ENCODE peak calls at places on chromosome 17, in five cellular contexts. F is ovary, T is prostate gland, E is upper lobe of right lung, O is left ventricle myocardium inferior. N is an unnamed sample. For H3K27me3, the result is how much of the 10 kb centered on the place peaks cover.

GRCh38 chr17:40321502-40322416 is 12.8 kb downstream of the RARA start:
- DNase-seq in F (peak), T (no peak), E (peak), O (peak), N (peak)

GRCh38 chr17:81512984-81513668 is 527 bp upstream of the ACTG1 start:
- DNase-seq in F (peak), T (peak), E (peak), O (peak), N (peak)

GRCh38 chr17:62703776-62704380 is 76.4 kb downstream of the MRC2 start:
- DNase-seq in F (peak), T (peak), E (peak), O (peak), N (peak)

GRCh38 chr17:29368926-29369325 is 21.2 kb upstream of the TAOK1 start:
- DNase-seq in F (no peak), T (no peak), E (no peak), O (peak), N (no peak)

GRCh38 chr17:72365857-72366415 is 245.1 kb downstream of the SOX9 start:
- DNase-seq in F (no peak), T (no peak), E (no peak), O (no peak), N (no peak)

GRCh38 chr17:40452921-40453378 is 9.7 kb downstream of the IGFBP4 start:
- DNase-seq in F (peak), T (no peak), E (no peak), O (no peak), N (no peak)

GRCh38 chr17:57455063-57455914 is 199.0 kb downstream of the MSI2 start:
- DNase-seq in F (no peak), T (no peak), E (no peak), O (no peak), N (no peak)

GRCh38 chr17:71632328-71632727 is 488.5 kb upstream of the SOX9 start:
- DNase-seq in F (no peak), T (no peak), E (no peak), O (no peak), N (no peak)

GRCh38 chr17:50349241-50349595 is 3.3 kb downstream of the XYLT2 start:
- DNase-seq in F (no peak), T (no peak), E (no peak), O (no peak), N (peak)

GRCh38 chr17:45896803-45897693 is 2.7 kb downstream of the MAPT start:
- DNase-seq in F (no peak), T (no peak), E (no peak), O (no peak), N (no peak)

GRCh38 chr17:19270951-19271611 is 33.9 kb downstream of the EPN2 start:
- DNase-seq in F (no peak), T (no peak), E (no peak), O (peak), N (no peak)

GRCh38 chr17:32801641-32802040 is 75.3 kb downstream of the MYO1D start:
- DNase-seq in F (no peak), T (no peak), E (no peak), O (no peak), N (no peak)

GRCh38 chr17:18920911-18921441 is 31.0 kb upstream of the SLC5A10 start:
- DNase-seq in F (no peak), T (no peak), E (no peak), O (no peak), N (no peak)

GRCh38 chr17:75814900-75815373 is 29.3 kb downstream of the UNC13D start:
- DNase-seq in F (peak), T (no peak), E (no peak), O (no peak), N (peak)

GRCh38 chr17:77229786-77230435 is 89.1 kb downstream of the SEC14L1 start:
- DNase-seq in F (no peak), T (no peak), E (no peak), O (no peak), N (peak)

GRCh38 chr17:35312790-35313711 is 60.4 kb downstream of the SLFN11 start:
- DNase-seq in F (peak), T (peak), E (peak), O (peak), N (peak)
- H3K4me3 ChIP-seq in F (no peak), T (peak), E (peak), O (peak), N (peak)

DNA sequence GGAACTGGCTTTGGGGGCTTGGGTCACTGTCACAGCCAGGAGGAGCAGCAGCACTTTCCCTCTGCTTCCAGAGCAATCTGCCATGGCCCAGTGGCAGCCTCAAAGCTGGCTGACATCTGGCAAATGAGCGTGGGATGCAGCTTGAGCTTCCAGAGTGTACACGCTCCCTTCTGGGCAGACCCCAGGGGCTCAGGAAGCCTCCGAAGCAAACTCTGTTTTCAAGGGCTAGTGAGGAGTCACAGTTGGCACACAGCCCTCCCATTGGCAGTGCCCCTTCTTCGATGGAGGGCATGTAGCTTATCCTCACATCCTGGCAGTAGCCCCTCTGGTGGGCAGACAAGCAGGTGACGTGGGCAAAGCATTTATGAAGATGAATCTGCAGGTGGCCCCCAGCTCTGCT is 249.6 kb downstream of the ENGASE start:
- DNase-seq in F (no peak), T (no peak), E (no peak), O (no peak), N (no peak)
- H3K27me3 ChIP-seq in F (under half), T (under half), E (under half), O (half or more), N (under half)

DNA sequence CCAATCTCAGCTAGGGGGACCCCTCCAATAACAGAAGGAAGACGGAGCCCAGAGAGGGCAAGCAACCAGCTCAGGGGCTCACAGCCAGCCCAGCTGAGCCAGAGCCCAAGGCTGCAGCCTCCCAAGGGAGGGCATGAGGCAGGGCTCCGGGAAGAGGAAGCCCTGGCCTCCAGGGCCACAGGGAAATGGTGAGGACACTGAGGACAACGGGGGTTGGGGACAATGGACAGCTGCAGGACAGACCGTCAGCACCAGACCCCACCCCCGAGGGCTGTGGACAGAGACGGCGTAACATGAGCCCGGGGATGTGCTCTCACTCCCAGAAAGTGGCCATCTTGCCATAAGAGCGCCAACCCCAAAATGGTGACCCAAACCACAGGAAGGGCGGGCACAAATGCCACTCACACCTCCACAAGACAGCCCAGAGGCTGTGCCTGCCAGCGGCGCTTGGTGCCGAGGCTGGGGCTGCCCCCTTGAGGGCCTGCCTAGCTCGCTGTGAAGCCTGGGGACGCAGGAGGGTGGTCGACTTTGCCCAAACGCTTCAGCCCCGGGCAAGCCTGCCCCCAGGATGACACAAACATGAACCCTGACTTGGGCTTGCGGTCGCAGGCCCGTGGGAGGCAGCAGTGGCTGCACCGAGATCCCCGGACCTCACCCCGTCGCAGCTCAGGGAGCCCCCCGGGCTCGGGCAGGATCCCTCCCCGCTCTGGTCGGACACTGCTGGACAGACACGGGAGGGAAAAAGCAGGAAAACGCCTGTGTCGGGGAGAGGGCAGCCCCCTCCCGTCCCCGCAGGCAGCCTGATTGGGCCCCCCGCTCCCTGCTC is 10.5 kb downstream of the PIMREG start:
- DNase-seq in F (peak), T (no peak), E (peak), O (no peak), N (no peak)
- H3K4me3 ChIP-seq in F (no peak), T (no peak), E (no peak), O (peak), N (no peak)

GRCh38 chr17:42672038-42672437 is 4.8 kb downstream of the PLEKHH3 start:
- DNase-seq in F (no peak), T (peak), E (no peak), O (no peak), N (no peak)
- H3K27me3 ChIP-seq in F (under half), T (under half), E (under half), O (under half), N (under half)

DNA sequence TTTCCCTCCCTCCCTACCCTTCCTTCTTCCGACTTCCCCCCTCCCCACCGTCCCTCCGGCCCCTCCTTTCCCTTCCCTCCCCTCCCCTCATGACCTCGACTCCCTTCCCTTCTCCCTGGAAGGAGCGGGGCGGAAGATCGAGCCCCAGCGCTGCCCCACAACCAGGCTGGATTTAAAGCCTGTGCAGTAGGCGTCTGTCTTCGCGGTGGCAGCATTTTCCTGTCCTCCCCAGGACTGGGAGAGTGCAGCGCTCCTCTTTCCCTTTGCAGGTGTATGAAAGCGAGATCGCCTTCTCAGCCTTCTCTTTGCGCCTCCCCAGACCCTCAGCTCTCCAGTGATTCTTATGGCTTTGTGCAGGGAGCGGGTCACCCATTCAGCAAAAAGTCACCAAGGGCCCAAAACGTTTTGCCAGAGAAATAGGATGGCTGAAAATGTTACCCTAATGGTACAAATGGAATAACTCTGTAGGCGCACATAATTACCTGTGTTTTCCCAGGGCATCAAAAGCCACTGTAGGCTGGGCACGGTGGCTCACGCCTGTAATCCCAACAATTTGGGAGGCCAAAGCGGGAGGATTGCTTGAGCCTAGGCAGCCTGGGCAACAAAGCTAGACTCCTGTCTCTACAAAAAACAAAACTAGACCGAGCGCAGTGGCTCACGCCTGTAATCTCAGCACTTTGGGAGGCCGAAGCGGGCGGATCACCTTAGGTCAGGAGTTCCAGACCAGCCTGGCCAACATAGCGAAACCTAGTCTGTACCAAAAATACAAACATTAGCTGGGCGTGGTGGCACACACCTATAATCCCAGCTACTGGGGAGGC is 40.8 kb downstream of the SLFN12L start:
- DNase-seq in F (no peak), T (no peak), E (no peak), O (no peak), N (no peak)
- H3K4me3 ChIP-seq in F (no peak), T (no peak), E (no peak), O (no peak), N (no peak)

DNA sequence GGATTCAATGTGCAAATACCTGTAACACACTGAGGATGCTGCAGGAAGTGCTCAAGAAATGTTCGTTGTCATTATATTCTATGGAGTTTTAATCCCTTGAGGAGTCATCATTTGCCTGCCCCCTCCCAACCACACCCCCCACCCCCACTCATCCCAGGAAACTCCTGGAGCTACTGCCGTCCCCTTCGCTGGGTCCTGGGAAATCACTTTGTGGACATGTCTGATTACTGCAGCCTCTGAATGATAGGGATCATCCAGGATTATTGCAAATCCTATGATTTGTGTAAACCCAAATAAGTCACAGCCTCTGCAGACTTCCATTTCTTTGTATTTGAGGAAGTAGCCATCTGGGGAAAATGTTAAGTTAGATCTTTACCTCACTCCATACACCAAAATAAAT is 61.4 kb downstream of the CCT6B start:
- DNase-seq in F (no peak), T (no peak), E (no peak), O (no peak), N (no peak)
- H3K27me3 ChIP-seq in F (under half), T (under half), E (under half), O (half or more), N (under half)

GRCh38 chr17:48460055-48460454 is 30.0 kb upstream of the SKAP1 start:
- DNase-seq in F (no peak), T (no peak), E (no peak), O (no peak), N (no peak)

GRCh38 chr17:48456584-48456983 is 26.6 kb upstream of the SKAP1 start:
- DNase-seq in F (no peak), T (no peak), E (no peak), O (no peak), N (no peak)

GRCh38 chr17:48457080-48457836 is 27.2 kb upstream of the SKAP1 start:
- DNase-seq in F (peak), T (peak), E (peak), O (peak), N (peak)

GRCh38 chr17:48462946-48463345 is 32.9 kb upstream of the SKAP1 start:
- DNase-seq in F (no peak), T (no peak), E (no peak), O (no peak), N (no peak)

GRCh38 chr17:48459070-48459469 is 29.1 kb upstream of the SKAP1 start:
- DNase-seq in F (no peak), T (no peak), E (no peak), O (no peak), N (no peak)
- H3K4me3 ChIP-seq in F (no peak), T (no peak), E (no peak), O (no peak), N (no peak)

DNA sequence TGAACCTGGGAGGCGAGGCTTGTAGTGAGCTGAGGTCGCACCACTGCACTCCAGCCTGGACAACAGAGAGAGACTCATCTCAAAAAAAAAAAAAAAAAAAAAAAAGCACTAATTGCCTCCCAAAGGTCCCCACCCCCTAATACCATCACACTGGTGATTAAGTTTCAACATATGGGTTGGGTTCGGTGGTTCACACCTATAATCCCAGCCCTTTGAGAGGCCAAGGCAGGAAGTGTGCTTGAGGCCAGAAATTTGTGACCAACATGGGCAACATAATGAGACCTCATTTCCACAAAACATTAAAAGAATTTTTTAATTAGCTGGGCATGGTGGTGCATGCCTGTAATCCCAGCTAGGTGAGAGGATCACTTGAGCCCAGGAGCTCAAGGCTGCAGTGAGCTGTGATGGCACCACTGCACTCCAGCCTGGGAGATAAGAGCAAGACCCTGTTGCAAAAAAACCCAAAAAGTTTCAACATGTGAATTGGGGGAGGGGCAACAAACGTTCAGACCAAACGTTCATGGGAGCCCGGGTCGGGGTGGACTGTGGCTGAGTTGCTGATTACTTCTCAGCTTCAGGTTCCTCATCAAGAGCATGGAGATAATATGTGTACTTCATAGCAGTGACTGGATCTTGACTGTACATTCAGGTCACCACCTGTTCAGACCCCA is 62.1 kb upstream of the NOL11 start:
- DNase-seq in F (no peak), T (no peak), E (no peak), O (no peak), N (no peak)
- H3K27me3 ChIP-seq in F (under half), T (under half), E (under half), O (under half), N (under half)

N was measured in aorta.